ENCODE peak calls at places on chromosomes 11 and 22, in ten cellular contexts. One of them, this sample, is unnamed.

GRCh38 chr11:69775163-69775755 is at the start of gene FGF4:
- DNase-seq in cardiac fibroblast: no peak
- DNase-seq in LHCN-M2: no peak
- DNase-seq in T-helper 2 cell: no peak
- DNase-seq in kidney epithelial cell: no peak
- DNase-seq in stimulated activated CD8-positive, alpha-beta memory T cell treated with anti-CD3 and anti-CD28 coated beads, Interleukin-7, amount 100 ng/mL, for 1 hour: no peak
- DNase-seq in heart right ventricle: no peak
- DNase-seq in H7: peak
- DNase-seq in choroid plexus epithelial cell: no peak
- DNase-seq in neural progenitor cell: peak
- DNase-seq in this sample: no peak

GRCh38 chr11:118998822-118999221 is 884 bp downstream of the CENATAC start:
- DNase-seq in cardiac fibroblast: peak
- DNase-seq in LHCN-M2: peak
- DNase-seq in T-helper 2 cell: no peak
- DNase-seq in kidney epithelial cell: peak
- DNase-seq in stimulated activated CD8-positive, alpha-beta memory T cell treated with anti-CD3 and anti-CD28 coated beads, Interleukin-7, amount 100 ng/mL, for 1 hour: no peak
- DNase-seq in heart right ventricle: no peak
- DNase-seq in H7: peak
- DNase-seq in choroid plexus epithelial cell: peak
- DNase-seq in neural progenitor cell: peak
- DNase-seq in this sample: no peak

GRCh38 chr11:132036751-132037466 is 666.5 kb downstream of the NTM start:
- DNase-seq in cardiac fibroblast: no peak
- DNase-seq in LHCN-M2: no peak
- DNase-seq in T-helper 2 cell: no peak
- DNase-seq in kidney epithelial cell: no peak
- DNase-seq in stimulated activated CD8-positive, alpha-beta memory T cell treated with anti-CD3 and anti-CD28 coated beads, Interleukin-7, amount 100 ng/mL, for 1 hour: no peak
- DNase-seq in heart right ventricle: no peak
- DNase-seq in H7: no peak
- DNase-seq in choroid plexus epithelial cell: peak
- DNase-seq in neural progenitor cell: no peak
- DNase-seq in this sample: no peak

GRCh38 chr11:73192272-73192671 is 25.8 kb upstream of the P2RY2 start:
- DNase-seq in cardiac fibroblast: no peak
- DNase-seq in LHCN-M2: no peak
- DNase-seq in T-helper 2 cell: no peak
- DNase-seq in kidney epithelial cell: no peak
- DNase-seq in stimulated activated CD8-positive, alpha-beta memory T cell treated with anti-CD3 and anti-CD28 coated beads, Interleukin-7, amount 100 ng/mL, for 1 hour: no peak
- DNase-seq in heart right ventricle: no peak
- DNase-seq in H7: no peak
- DNase-seq in choroid plexus epithelial cell: no peak
- DNase-seq in neural progenitor cell: no peak
- DNase-seq in this sample: no peak

GRCh38 chr22:46278656-46279645 is 11.1 kb downstream of the TTC38 start:
- DNase-seq in cardiac fibroblast: no peak
- DNase-seq in LHCN-M2: no peak
- DNase-seq in T-helper 2 cell: no peak
- DNase-seq in kidney epithelial cell: no peak
- DNase-seq in stimulated activated CD8-positive, alpha-beta memory T cell treated with anti-CD3 and anti-CD28 coated beads, Interleukin-7, amount 100 ng/mL, for 1 hour: no peak
- DNase-seq in heart right ventricle: no peak
- DNase-seq in H7: no peak
- DNase-seq in choroid plexus epithelial cell: no peak
- DNase-seq in neural progenitor cell: no peak
- DNase-seq in this sample: no peak

GRCh38 chr22:30675436-30675835 is 7.8 kb upstream of the DUSP18 start:
- DNase-seq in cardiac fibroblast: no peak
- DNase-seq in LHCN-M2: no peak
- DNase-seq in T-helper 2 cell: no peak
- DNase-seq in kidney epithelial cell: no peak
- DNase-seq in stimulated activated CD8-positive, alpha-beta memory T cell treated with anti-CD3 and anti-CD28 coated beads, Interleukin-7, amount 100 ng/mL, for 1 hour: no peak
- DNase-seq in heart right ventricle: no peak
- DNase-seq in H7: no peak
- DNase-seq in choroid plexus epithelial cell: no peak
- DNase-seq in neural progenitor cell: no peak
- DNase-seq in this sample: peak

GRCh38 chr22:26526165-26526564 is 13.9 kb upstream of the TFIP11 start:
- DNase-seq in cardiac fibroblast: no peak
- DNase-seq in LHCN-M2: no peak
- DNase-seq in T-helper 2 cell: no peak
- DNase-seq in kidney epithelial cell: no peak
- DNase-seq in stimulated activated CD8-positive, alpha-beta memory T cell treated with anti-CD3 and anti-CD28 coated beads, Interleukin-7, amount 100 ng/mL, for 1 hour: no peak
- DNase-seq in heart right ventricle: no peak
- DNase-seq in H7: no peak
- DNase-seq in choroid plexus epithelial cell: no peak
- DNase-seq in neural progenitor cell: no peak
- DNase-seq in this sample: no peak

GRCh38 chr11:76215946-76216345 is 9.6 kb upstream of the WNT11 start:
- DNase-seq in cardiac fibroblast: peak
- DNase-seq in LHCN-M2: peak
- DNase-seq in T-helper 2 cell: no peak
- DNase-seq in kidney epithelial cell: no peak
- DNase-seq in stimulated activated CD8-positive, alpha-beta memory T cell treated with anti-CD3 and anti-CD28 coated beads, Interleukin-7, amount 100 ng/mL, for 1 hour: no peak
- DNase-seq in heart right ventricle: peak
- DNase-seq in H7: no peak
- DNase-seq in choroid plexus epithelial cell: no peak
- DNase-seq in neural progenitor cell: no peak
- DNase-seq in this sample: no peak

GRCh38 chr11:100748153-100748552 is 61.1 kb downstream of the ARHGAP42 start:
- DNase-seq in cardiac fibroblast: no peak
- DNase-seq in LHCN-M2: no peak
- DNase-seq in T-helper 2 cell: no peak
- DNase-seq in kidney epithelial cell: no peak
- DNase-seq in stimulated activated CD8-positive, alpha-beta memory T cell treated with anti-CD3 and anti-CD28 coated beads, Interleukin-7, amount 100 ng/mL, for 1 hour: no peak
- DNase-seq in heart right ventricle: no peak
- DNase-seq in H7: no peak
- DNase-seq in choroid plexus epithelial cell: no peak
- DNase-seq in neural progenitor cell: no peak
- DNase-seq in this sample: no peak

GRCh38 chr11:128021304-128022006 is 565.9 kb downstream of the ETS1 start:
- DNase-seq in cardiac fibroblast: peak
- DNase-seq in LHCN-M2: peak
- DNase-seq in T-helper 2 cell: no peak
- DNase-seq in kidney epithelial cell: no peak
- DNase-seq in stimulated activated CD8-positive, alpha-beta memory T cell treated with anti-CD3 and anti-CD28 coated beads, Interleukin-7, amount 100 ng/mL, for 1 hour: no peak
- DNase-seq in heart right ventricle: no peak
- DNase-seq in H7: peak
- DNase-seq in choroid plexus epithelial cell: peak
- DNase-seq in neural progenitor cell: peak
- DNase-seq in this sample: peak

GRCh38 chr11:72443016-72443415 is 8.7 kb upstream of the CLPB start:
- DNase-seq in cardiac fibroblast: peak
- DNase-seq in LHCN-M2: no peak
- DNase-seq in T-helper 2 cell: no peak
- DNase-seq in kidney epithelial cell: no peak
- DNase-seq in stimulated activated CD8-positive, alpha-beta memory T cell treated with anti-CD3 and anti-CD28 coated beads, Interleukin-7, amount 100 ng/mL, for 1 hour: no peak
- DNase-seq in heart right ventricle: no peak
- DNase-seq in H7: no peak
- DNase-seq in choroid plexus epithelial cell: peak
- DNase-seq in neural progenitor cell: no peak
- DNase-seq in this sample: no peak

GRCh38 chr11:2377511-2378443 is 667 bp downstream of the CD81 start:
- DNase-seq in cardiac fibroblast: peak
- DNase-seq in LHCN-M2: no peak
- DNase-seq in T-helper 2 cell: peak
- DNase-seq in kidney epithelial cell: no peak
- DNase-seq in stimulated activated CD8-positive, alpha-beta memory T cell treated with anti-CD3 and anti-CD28 coated beads, Interleukin-7, amount 100 ng/mL, for 1 hour: no peak
- DNase-seq in heart right ventricle: peak
- DNase-seq in H7: peak
- DNase-seq in choroid plexus epithelial cell: peak
- DNase-seq in neural progenitor cell: peak
- DNase-seq in this sample: peak

GRCh38 chr22:17257091-17257490 is 37.9 kb upstream of the ADA2 start:
- DNase-seq in cardiac fibroblast: no peak
- DNase-seq in LHCN-M2: no peak
- DNase-seq in T-helper 2 cell: no peak
- DNase-seq in kidney epithelial cell: no peak
- DNase-seq in stimulated activated CD8-positive, alpha-beta memory T cell treated with anti-CD3 and anti-CD28 coated beads, Interleukin-7, amount 100 ng/mL, for 1 hour: no peak
- DNase-seq in heart right ventricle: no peak
- DNase-seq in H7: peak
- DNase-seq in choroid plexus epithelial cell: no peak
- DNase-seq in neural progenitor cell: peak
- DNase-seq in this sample: peak

GRCh38 chr11:2072551-2073261 is 66.5 kb downstream of the IGF2 start:
- DNase-seq in cardiac fibroblast: peak
- DNase-seq in LHCN-M2: no peak
- DNase-seq in T-helper 2 cell: no peak
- DNase-seq in kidney epithelial cell: no peak
- DNase-seq in stimulated activated CD8-positive, alpha-beta memory T cell treated with anti-CD3 and anti-CD28 coated beads, Interleukin-7, amount 100 ng/mL, for 1 hour: no peak
- DNase-seq in heart right ventricle: no peak
- DNase-seq in H7: no peak
- DNase-seq in choroid plexus epithelial cell: peak
- DNase-seq in neural progenitor cell: no peak
- DNase-seq in this sample: no peak

GRCh38 chr11:67452141-67452952 is at the start of gene GPR152:
- DNase-seq in cardiac fibroblast: no peak
- DNase-seq in LHCN-M2: peak
- DNase-seq in T-helper 2 cell: no peak
- DNase-seq in kidney epithelial cell: no peak
- DNase-seq in stimulated activated CD8-positive, alpha-beta memory T cell treated with anti-CD3 and anti-CD28 coated beads, Interleukin-7, amount 100 ng/mL, for 1 hour: no peak
- DNase-seq in heart right ventricle: no peak
- DNase-seq in H7: peak
- DNase-seq in choroid plexus epithelial cell: no peak
- DNase-seq in neural progenitor cell: no peak
- DNase-seq in this sample: peak

GRCh38 chr11:57490456-57491248 is 24.9 kb downstream of the SLC43A1 start:
- DNase-seq in cardiac fibroblast: peak
- DNase-seq in LHCN-M2: peak
- DNase-seq in T-helper 2 cell: no peak
- DNase-seq in kidney epithelial cell: no peak
- DNase-seq in stimulated activated CD8-positive, alpha-beta memory T cell treated with anti-CD3 and anti-CD28 coated beads, Interleukin-7, amount 100 ng/mL, for 1 hour: no peak
- DNase-seq in heart right ventricle: no peak
- DNase-seq in H7: no peak
- DNase-seq in choroid plexus epithelial cell: peak
- DNase-seq in neural progenitor cell: no peak
- DNase-seq in this sample: no peak

This sample was measured in SJCRH30.